ENCODE peak calls at places on chromosomes 13 and 19, in seven cellular contexts. J, L, S, C, Q, Z and F are unnamed samples.

GRCh38 chr19:38799104-38799503 is 10.1 kb downstream of the LGALS7B start:
- DNase-seq in J (no peak), L (no peak), S (peak; percentile 36), C (no peak), Q (no peak), Z (no peak), F (no peak)

GRCh38 chr13:51437550-51438127 is 15.2 kb downstream of the INTS6 start:
- DNase-seq in J (no peak), L (no peak), S (no peak), C (no peak), Q (no peak), Z (no peak), F (no peak)

GRCh38 chr13:50375792-50376191 is 360.5 kb downstream of the KCNRG start:
- DNase-seq in J (no peak), L (no peak), S (peak; percentile 90), C (no peak), Q (no peak), Z (peak; percentile 5), F (no peak)

GRCh38 chr19:49873834-49874233 is 3.3 kb downstream of the AKT1S1 start:
- DNase-seq in J (no peak), L (no peak), S (no peak), C (no peak), Q (no peak), Z (no peak), F (no peak)

GRCh38 chr13:50798923-50799322 is 44.6 kb downstream of the DLEU7 start:
- DNase-seq in J (no peak), L (no peak), S (peak; percentile 75), C (no peak), Q (no peak), Z (peak; percentile 34), F (no peak)

GRCh38 chr19:51258165-51258564 is 7.3 kb downstream of the SIGLECL1 start:
- DNase-seq in J (no peak), L (no peak), S (no peak), C (no peak), Q (no peak), Z (no peak), F (no peak)

GRCh38 chr13:27371932-27372331 is 52.5 kb upstream of the GTF3A start:
- DNase-seq in J (no peak), L (no peak), S (no peak), C (no peak), Q (no peak), Z (no peak), F (no peak)

GRCh38 chr13:102598061-102598460 is 1.3 kb downstream of the TPP2 start:
- DNase-seq in J (no peak), L (no peak), S (peak; percentile 3), C (no peak), Q (peak; percentile 30), Z (no peak), F (no peak)

GRCh38 chr13:114226699-114227323 is 7.9 kb upstream of the CDC16 start:
- DNase-seq in J (peak; percentile 74), L (peak; percentile 84), S (peak; percentile 74), C (peak; percentile 71), Q (peak; percentile 94), Z (peak; percentile 79), F (peak; percentile 58)

GRCh38 chr19:42352216-42352892 is 26.9 kb downstream of the MEGF8 start:
- DNase-seq in J (peak; percentile 14), L (no peak), S (peak; percentile 72), C (no peak), Q (peak; percentile 52), Z (no peak), F (no peak)

GRCh38 chr13:104854007-104854406 is 1681.5 kb downstream of the EFNB2 start:
- DNase-seq in J (no peak), L (no peak), S (peak; percentile 41), C (no peak), Q (no peak), Z (no peak), F (no peak)

GRCh38 chr19:18204394-18205179 is 745 bp upstream of the RAB3A start:
- DNase-seq in J (peak; percentile 77), L (peak; percentile 67), S (no peak), C (peak; percentile 16), Q (peak; percentile 82), Z (no peak), F (no peak)

GRCh38 chr13:72204291-72204690 is 337.3 kb upstream of the DACH1 start:
- DNase-seq in J (no peak), L (no peak), S (peak; percentile 74), C (no peak), Q (no peak), Z (peak; percentile 22), F (no peak)

GRCh38 chr13:112690242-112690943 is 555 bp downstream of the ATP11A start:
- DNase-seq in J (no peak), L (no peak), S (peak; percentile 27), C (no peak), Q (no peak), Z (peak; percentile 39), F (no peak)

GRCh38 chr13:30725331-30726085 is 9.8 kb upstream of the ALOX5AP start:
- DNase-seq in J (no peak), L (no peak), S (peak; percentile 44), C (no peak), Q (no peak), Z (no peak), F (no peak)

GRCh38 chr19:3586124-3586626 is 897 bp downstream of the GIPC3 start:
- DNase-seq in J (no peak), L (no peak), S (no peak), C (no peak), Q (no peak), Z (no peak), F (no peak)

GRCh38 chr19:50514346-50515167 is 844 bp upstream of the ASPDH start:
- DNase-seq in J (peak; percentile 48), L (no peak), S (no peak), C (no peak), Q (no peak), Z (no peak), F (no peak)

GRCh38 chr13:112970552-112971287 is 1.7 kb downstream of the MCF2L start:
- DNase-seq in J (no peak), L (no peak), S (no peak), C (no peak), Q (no peak), Z (no peak), F (no peak)

GRCh38 chr13:23617551-23618014 is 47.4 kb downstream of the TNFRSF19 start:
- DNase-seq in J (no peak), L (no peak), S (peak; percentile 77), C (no peak), Q (no peak), Z (no peak), F (no peak)

GRCh38 chr13:45943965-45944364 is 92.4 kb upstream of the SIAH3 start:
- DNase-seq in J (no peak), L (no peak), S (no peak), C (no peak), Q (no peak), Z (no peak), F (no peak)

GRCh38 chr13:29081036-29081435 is 260.9 kb downstream of the MTUS2 start:
- DNase-seq in J (no peak), L (no peak), S (peak; percentile 3), C (peak; percentile 1), Q (no peak), Z (peak; percentile 33), F (no peak)

GRCh38 chr19:34259367-34259865 is 5.1 kb downstream of the GARRE1 start:
- DNase-seq in J (no peak), L (no peak), S (peak; percentile 61), C (no peak), Q (no peak), Z (no peak), F (no peak)

GRCh38 chr19:1108291-1109031 is 4.7 kb downstream of the GPX4 start:
- DNase-seq in J (no peak), L (no peak), S (no peak), C (no peak), Q (no peak), Z (no peak), F (no peak)

GRCh38 chr13:97255515-97255999 is 33.4 kb downstream of the MBNL2 start:
- DNase-seq in J (no peak), L (no peak), S (peak; percentile 55), C (no peak), Q (no peak), Z (no peak), F (no peak)

GRCh38 chr19:49474545-49474930 is 523 bp downstream of the FLT3LG start:
- DNase-seq in J (no peak), L (no peak), S (no peak), C (no peak), Q (no peak), Z (no peak), F (no peak)

GRCh38 chr19:54871713-54872112 is 2.3 kb upstream of the FCAR start:
- DNase-seq in J (no peak), L (no peak), S (no peak), C (no peak), Q (no peak), Z (no peak), F (no peak)

GRCh38 chr19:35774274-35775045 is 904 bp upstream of the ARHGAP33 start:
- DNase-seq in J (no peak), L (no peak), S (peak; percentile 25), C (no peak), Q (no peak), Z (peak; percentile 40), F (no peak)

GRCh38 chr19:42191855-42192254 is 25.6 kb downstream of the DEDD2 start:
- DNase-seq in J (peak; percentile 38), L (no peak), S (peak; percentile 88), C (no peak), Q (no peak), Z (peak; percentile 99), F (peak; percentile 36)

GRCh38 chr19:33376423-33376822 is 2.9 kb downstream of the CEBPG start:
- DNase-seq in J (no peak), L (peak; percentile 84), S (peak; percentile 66), C (no peak), Q (no peak), Z (peak; percentile 38), F (peak; percentile 45)

GRCh38 chr19:1474011-1474764 is 4.8 kb downstream of the C19orf25 start:
- DNase-seq in J (no peak), L (no peak), S (peak; percentile 46), C (no peak), Q (no peak), Z (no peak), F (no peak)

GRCh38 chr19:6740589-6741348 is 1.3 kb downstream of the TRIP10 start:
- DNase-seq in J (no peak), L (peak; percentile 60), S (peak; percentile 38), C (no peak), Q (peak; percentile 62), Z (no peak), F (no peak)

GRCh38 chr13:20118268-20119140 is 42.3 kb downstream of the GJA3 start:
- DNase-seq in J (no peak), L (no peak), S (peak; percentile 41), C (no peak), Q (peak; percentile 57), Z (peak; percentile 63), F (no peak)

GRCh38 chr19:44071824-44072542 is at the start of gene ZNF284:
- DNase-seq in J (peak; percentile 85), L (peak; percentile 84), S (peak; percentile 90), C (peak; percentile 78), Q (peak; percentile 97), Z (peak; percentile 88), F (peak; percentile 84)

GRCh38 chr13:107203146-107203847 is 635.4 kb upstream of the ARGLU1 start:
- DNase-seq in J (no peak), L (no peak), S (no peak), C (no peak), Q (peak; percentile 84), Z (peak; percentile 28), F (peak; percentile 63)

GRCh38 chr19:55526216-55527196 is 10.4 kb downstream of the SBK2 start:
- DNase-seq in J (peak; percentile 84), L (no peak), S (peak; percentile 57), C (no peak), Q (peak; percentile 79), Z (no peak), F (peak; percentile 31)

GRCh38 chr13:29674532-29674931 is 79.0 kb upstream of the SLC7A1 start:
- DNase-seq in J (no peak), L (no peak), S (no peak), C (no peak), Q (no peak), Z (no peak), F (no peak)

GRCh38 chr13:64446372-64446771 is 2783.8 kb downstream of the PCDH9 start:
- DNase-seq in J (no peak), L (no peak), S (no peak), C (no peak), Q (peak; percentile 18), Z (peak; percentile 3), F (no peak)

GRCh38 chr13:30308548-30308947 is 1.2 kb upstream of the KATNAL1 start:
- DNase-seq in J (no peak), L (no peak), S (peak; percentile 54), C (no peak), Q (peak; percentile 31), Z (peak; percentile 19), F (no peak)